ENCODE peak calls at places on chromosomes 1 and 21, in six cellular contexts. B is T-helper 9 cell, R is cardiac septum, Q is bronchial epithelial cell, X is AML-193, L is esophagus squamous epithelium. O is an unnamed sample.

GRCh38 chr1:14970115-14970798 is 183.3 kb upstream of the TMEM51 start:
- DNase-seq in X (no peak), R (no peak), Q (peak), L (no peak), B (no peak), O (peak)

GRCh38 chr1:35936828-35937227 is 5.9 kb downstream of the AGO3 start:
- DNase-seq in L (no peak), R (no peak), Q (no peak), B (no peak), X (peak), O (no peak)

GRCh38 chr1:56811331-56811730 is 7.9 kb downstream of the FYB2 start:
- DNase-seq in R (no peak), L (no peak), X (no peak), Q (no peak), B (no peak), O (no peak)

GRCh38 chr1:7684861-7685635 is 86.0 kb upstream of the VAMP3 start:
- DNase-seq in Q (no peak), R (no peak), L (no peak), B (no peak), X (no peak), O (no peak)

GRCh38 chr21:44979687-44980561 is 40.1 kb downstream of the SLX9 start:
- DNase-seq in Q (no peak), R (no peak), X (no peak), B (no peak), L (no peak), O (no peak)

GRCh38 chr1:173473599-173474011 is 3.5 kb upstream of the PRDX6 start:
- DNase-seq in X (no peak), R (no peak), Q (peak), L (no peak), B (no peak), O (no peak)

GRCh38 chr1:89607156-89607555 is 25.8 kb upstream of the LRRC8C start:
- DNase-seq in B (peak), L (no peak), X (no peak), R (no peak), Q (no peak), O (no peak)

GRCh38 chr1:107981277-107981676 is 16.3 kb upstream of the VAV3 start:
- DNase-seq in L (no peak), B (no peak), Q (no peak), R (no peak), X (no peak), O (no peak)

GRCh38 chr1:31771891-31772668 is 7.9 kb upstream of the ADGRB2 start:
- DNase-seq in L (no peak), X (no peak), R (no peak), Q (peak), B (no peak), O (no peak)

GRCh38 chr21:46414965-46415275 is 43.8 kb upstream of the DIP2A start:
- DNase-seq in X (no peak), R (no peak), B (no peak), L (no peak), Q (no peak), O (no peak)

GRCh38 chr1:54327386-54328116 is 78.6 kb downstream of the SSBP3 start:
- DNase-seq in L (no peak), X (no peak), Q (no peak), R (no peak), B (no peak), O (no peak)

GRCh38 chr1:2135425-2135824 is 59.1 kb downstream of the FAAP20 start:
- DNase-seq in R (peak), Q (peak), L (no peak), B (no peak), X (no peak), O (peak)

GRCh38 chr1:191888996-191889622 is 269.2 kb upstream of the RGS18 start:
- DNase-seq in L (no peak), Q (no peak), R (no peak), X (no peak), B (no peak), O (no peak)

GRCh38 chr1:155305881-155306391 is 2.7 kb upstream of the FDPS start:
- DNase-seq in B (no peak), R (no peak), Q (no peak), L (no peak), X (no peak), O (no peak)

GRCh38 chr1:232486006-232486405 is 143.9 kb downstream of the SIPA1L2 start:
- DNase-seq in L (no peak), X (no peak), R (no peak), Q (peak), B (no peak), O (no peak)

GRCh38 chr1:152225678-152226077 is 1.7 kb upstream of the HRNR start:
- DNase-seq in R (no peak), X (no peak), L (no peak), Q (peak), B (no peak), O (no peak)

GRCh38 chr1:156814571-156815260 is 1.9 kb downstream of the SH2D2A start:
- DNase-seq in R (peak), X (no peak), Q (peak), B (peak), L (no peak), O (no peak)

GRCh38 chr1:92123868-92124267 is 43.7 kb downstream of the BTBD8 start:
- DNase-seq in X (no peak), R (no peak), B (no peak), L (no peak), Q (no peak), O (no peak)